ENCODE peak calls at places on chromosomes 13 and 19, in five cellular contexts. T is A549, U is tibial artery, A is gastrocnemius medialis, X is left lung. V is an unnamed sample.

GRCh38 chr13:114310961-114311360 is 3.3 kb upstream of the CHAMP1 start:
- DNase-seq in T (no peak), U (no peak), A (no peak), X (no peak), V (no peak)

GRCh38 chr19:4375620-4376228 is 24.6 kb downstream of the SH3GL1 start:
- DNase-seq in T (peak; percentile 60), U (peak; percentile 89), A (no peak), X (no peak), V (peak; percentile 72)

GRCh38 chr19:39171479-39172465 is 25.0 kb upstream of the NCCRP1 start:
- DNase-seq in T (no peak), U (no peak), A (no peak), X (no peak), V (no peak)

GRCh38 chr13:45337395-45337794 is 3.6 kb downstream of the TPT1 start:
- DNase-seq in T (no peak), U (no peak), A (no peak), X (no peak), V (no peak)

GRCh38 chr19:9834726-9835506 is at the start of gene PIN1:
- DNase-seq in T (peak; percentile 96), U (peak; percentile 99), A (peak; percentile 99), X (peak; percentile 99), V (peak; percentile 99)

GRCh38 chr13:44230736-44231135 is 142.9 kb upstream of the SERP2 start:
- DNase-seq in T (no peak), U (no peak), A (no peak), X (no peak), V (no peak)

GRCh38 chr19:45558399-45558878 is 26.2 kb downstream of the OPA3 start:
- DNase-seq in T (peak; percentile 83), U (no peak), A (no peak), X (peak; percentile 46), V (no peak)

GRCh38 chr13:28611654-28612131 is 47.2 kb upstream of the POMP start:
- DNase-seq in T (no peak), U (no peak), A (no peak), X (no peak), V (no peak)

GRCh38 chr13:101140087-101140770 is 276.1 kb downstream of the NALCN start:
- DNase-seq in T (no peak), U (no peak), A (no peak), X (no peak), V (no peak)

GRCh38 chr13:92175330-92175729 is 776.9 kb downstream of the GPC5 start:
- DNase-seq in T (peak; percentile 33), U (no peak), A (no peak), X (no peak), V (no peak)

GRCh38 chr13:78596701-78597550 is 6.4 kb downstream of the POU4F1 start:
- DNase-seq in T (no peak), U (no peak), A (no peak), X (no peak), V (peak; percentile 71)

GRCh38 chr13:51818276-51818675 is 14.3 kb upstream of the DHRS12 start:
- DNase-seq in T (no peak), U (peak; percentile 28), A (no peak), X (no peak), V (no peak)

GRCh38 chr19:29872224-29872731 is 60.5 kb downstream of the CCNE1 start:
- DNase-seq in T (peak; percentile 45), U (no peak), A (no peak), X (no peak), V (no peak)

GRCh38 chr19:3270908-3271307 is 46.4 kb downstream of the CELF5 start:
- DNase-seq in T (peak; percentile 73), U (no peak), A (no peak), X (no peak), V (no peak)

GRCh38 chr13:75418997-75419396 is 63.0 kb downstream of the TBC1D4 start:
- DNase-seq in T (no peak), U (no peak), A (no peak), X (no peak), V (no peak)

GRCh38 chr13:53343345-53343744 is 314.7 kb downstream of the OLFM4 start:
- DNase-seq in T (no peak), U (no peak), A (no peak), X (no peak), V (no peak)

GRCh38 chr19:35314031-35314430 is 15.0 kb upstream of the CD22 start:
- DNase-seq in T (no peak), U (no peak), A (no peak), X (no peak), V (no peak)

GRCh38 chr19:35314858-35315470 is 14.0 kb upstream of the CD22 start:
- DNase-seq in T (no peak), U (no peak), A (no peak), X (no peak), V (no peak)

GRCh38 chr19:35311901-35312665 is 16.9 kb upstream of the CD22 start:
- DNase-seq in T (no peak), U (no peak), A (no peak), X (no peak), V (no peak)

GRCh38 chr19:35315883-35316282 is 13.1 kb upstream of the CD22 start:
- DNase-seq in T (no peak), U (no peak), A (no peak), X (no peak), V (no peak)

GRCh38 chr19:35313614-35314013 is 15.4 kb upstream of the CD22 start:
- DNase-seq in T (no peak), U (no peak), A (no peak), X (no peak), V (no peak)
- H3K4me3 ChIP-seq in T (no peak overlapping the region), U (no peak overlapping the region), A (no peak overlapping the region), X (no peak overlapping the region), V (no peak overlapping the region)

GRCh38 chr13:24066405-24067292 is 93.9 kb upstream of the SPATA13 start:
- DNase-seq in T (no peak), U (no peak), A (no peak), X (no peak), V (no peak)

GRCh38 chr13:24064258-24064860 is 96.2 kb upstream of the SPATA13 start:
- DNase-seq in T (no peak), U (no peak), A (no peak), X (no peak), V (no peak)

GRCh38 chr13:24068472-24068871 is 92.0 kb upstream of the SPATA13 start:
- DNase-seq in T (no peak), U (no peak), A (no peak), X (no peak), V (no peak)

GRCh38 chr13:24063281-24063851 is 97.2 kb upstream of the SPATA13 start:
- DNase-seq in T (no peak), U (no peak), A (no peak), X (no peak), V (no peak)

GRCh38 chr13:24065172-24065571 is 95.3 kb upstream of the SPATA13 start:
- DNase-seq in T (no peak), U (no peak), A (no peak), X (no peak), V (no peak)
- H3K4me1 ChIP-seq in T (no peaks in the 10 kb centered on the region), U (no peaks in the 10 kb centered on the region), A (no peaks in the 10 kb centered on the region), X (no peaks in the 10 kb centered on the region), V (no peaks in the 10 kb centered on the region)

GRCh38 chr19:54521860-54522513 is 19.4 kb downstream of the LAIR2 start:
- DNase-seq in T (no peak), U (no peak), A (no peak), X (no peak), V (no peak)
- H3K9me3 ChIP-seq in T (peaks cover 2% of the 10 kb centered on the region), U (no peaks in the 10 kb centered on the region), A (no peaks in the 10 kb centered on the region), X (no peaks in the 10 kb centered on the region), V (peaks cover 1% of the 10 kb centered on the region)

DNA sequence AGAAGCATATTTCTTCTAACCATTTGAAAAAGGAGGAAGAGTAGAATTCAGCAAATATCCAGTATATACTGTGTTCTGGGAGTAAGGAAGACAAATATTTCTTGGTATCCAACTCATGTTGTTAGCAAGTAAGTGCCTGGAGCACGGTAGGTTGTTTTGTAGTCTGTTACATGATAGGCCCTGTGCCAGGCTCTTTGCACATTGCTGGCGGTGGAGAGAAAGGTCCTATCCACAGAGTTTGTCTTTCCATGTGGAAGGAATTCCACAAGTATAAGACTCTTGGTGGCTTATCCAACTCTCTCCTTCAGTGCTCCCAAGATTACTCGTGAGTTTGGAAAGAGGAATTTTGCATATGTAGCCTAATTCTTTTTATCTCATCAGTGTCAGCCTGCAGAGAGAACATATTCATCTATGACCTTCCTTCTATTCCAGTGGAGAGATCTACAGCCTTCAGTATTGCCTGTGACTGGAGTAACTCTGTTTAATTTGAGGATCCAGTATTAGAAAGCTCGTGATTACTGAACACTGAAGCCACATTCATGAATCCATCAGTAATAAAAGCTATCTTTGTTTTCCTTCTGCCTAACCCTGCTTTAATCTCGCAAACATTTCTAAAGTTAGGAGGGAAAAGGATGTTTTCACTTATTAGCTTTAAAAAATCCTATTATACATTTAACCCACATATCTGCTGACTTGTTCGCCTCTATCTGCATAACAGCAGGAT is 183.9 kb upstream of the CSNK1A1L start:
- DNase-seq in T (no peak), U (no peak), A (no peak), X (no peak), V (no peak)
- H3K4me3 ChIP-seq in T (no peak overlapping the region), U (no peak overlapping the region), A (no peak overlapping the region), X (no peak overlapping the region), V (no peak overlapping the region)

GRCh38 chr19:14517446-14517839 is 754 bp downstream of the DNAJB1 start:
- DNase-seq in T (no peak), U (no peak), A (no peak), X (no peak), V (peak; percentile 85)

GRCh38 chr19:14516048-14516534 is 2.1 kb downstream of the DNAJB1 start:
- DNase-seq in T (no peak), U (no peak), A (no peak), X (no peak), V (no peak)

GRCh38 chr19:14519245-14519859 is 1.2 kb upstream of the DNAJB1 start:
- DNase-seq in T (no peak), U (no peak), A (no peak), X (no peak), V (no peak)

GRCh38 chr19:14516746-14517438 is 1.3 kb downstream of the DNAJB1 start:
- DNase-seq in T (no peak), U (no peak), A (no peak), X (no peak), V (no peak)

GRCh38 chr19:14517840-14518505 is at the start of gene DNAJB1:
- DNase-seq in T (peak; percentile 64), U (peak; percentile 93), A (peak; percentile 81), X (peak; percentile 89), V (peak; percentile 90)
- H3K4me1 ChIP-seq in T (peaks cover 66% of the 10 kb centered on the region), U (peaks cover 21% of the 10 kb centered on the region), A (peaks cover 33% of the 10 kb centered on the region), X (peaks cover 11% of the 10 kb centered on the region), V (no peaks in the 10 kb centered on the region)

GRCh38 chr13:38755792-38756191 is 68.9 kb downstream of the FREM2 start:
- DNase-seq in T (no peak), U (no peak), A (no peak), X (no peak), V (no peak)

GRCh38 chr13:38763446-38764381 is 76.8 kb downstream of the FREM2 start:
- DNase-seq in T (peak; percentile 13), U (no peak), A (no peak), X (no peak), V (no peak)

GRCh38 chr13:38759390-38759789 is 72.5 kb downstream of the FREM2 start:
- DNase-seq in T (no peak), U (no peak), A (no peak), X (no peak), V (no peak)

GRCh38 chr13:38753878-38754277 is 67.0 kb downstream of the FREM2 start:
- DNase-seq in T (no peak), U (no peak), A (no peak), X (no peak), V (no peak)

GRCh38 chr13:38758278-38758677 is 71.4 kb downstream of the FREM2 start:
- DNase-seq in T (no peak), U (no peak), A (no peak), X (no peak), V (no peak)
- H3K9me3 ChIP-seq in T (no peaks in the 10 kb centered on the region), U (no peaks in the 10 kb centered on the region), A (no peaks in the 10 kb centered on the region), X (no peaks in the 10 kb centered on the region), V (no peaks in the 10 kb centered on the region)

GRCh38 chr19:34269489-34269888 is 15.1 kb downstream of the GARRE1 start:
- DNase-seq in T (no peak), U (no peak), A (no peak), X (no peak), V (no peak)
- H3K4me3 ChIP-seq in T (no peak overlapping the region), U (no peak overlapping the region), A (no peak overlapping the region), X (no peak overlapping the region), V (no peak overlapping the region)

V was measured in aorta.